ENCODE peak calls at places on chromosome 13, in six cellular contexts. X is H1, Q is GM12878, P is SK-N-SH, D is K562, U is HepG2. L is an unnamed sample.
A peak's percentile ranks its signal among the peaks of the same experiment; 100 is the strongest.

GRCh38 chr13:53311561-53311960 is 282.9 kb downstream of the OLFM4 start:
- DNase-seq in X (no peak), Q (no peak), P (no peak), D (no peak), U (no peak), L (no peak)

GRCh38 chr13:30671271-30671815 is 53.6 kb downstream of the USPL1 start:
- DNase-seq in X (no peak), Q (no peak), P (no peak), D (no peak), U (no peak), L (no peak)

GRCh38 chr13:98133949-98134348 is 8.9 kb upstream of the FARP1 start:
- DNase-seq in X (no peak), Q (peak; percentile 54), P (no peak), D (no peak), U (no peak), L (no peak)

GRCh38 chr13:19150226-19150625 is 31.4 kb downstream of the TUBA3C start:
- DNase-seq in X (no peak), Q (no peak), P (no peak), D (no peak), U (no peak), L (no peak)

GRCh38 chr13:76758257-76758656 is 127.9 kb downstream of the KCTD12 start:
- DNase-seq in X (no peak), Q (no peak), P (peak; percentile 51), D (no peak), U (no peak), L (no peak)

GRCh38 chr13:111216166-111216960 is 101.3 kb downstream of the ARHGEF7 start:
- DNase-seq in X (no peak), Q (no peak), P (peak; percentile 61), D (peak; percentile 13), U (peak; percentile 29), L (peak; percentile 44)

GRCh38 chr13:75079226-75079625 is 402.7 kb downstream of the TBC1D4 start:
- DNase-seq in X (no peak), Q (no peak), P (no peak), D (no peak), U (no peak), L (no peak)

GRCh38 chr13:23608704-23609413 is 38.6 kb downstream of the TNFRSF19 start:
- DNase-seq in X (no peak), Q (no peak), P (peak; percentile 75), D (no peak), U (peak; percentile 32), L (no peak)

GRCh38 chr13:114019367-114019766 is 45.5 kb upstream of the C13orf46 start:
- DNase-seq in X (no peak), Q (no peak), P (peak; percentile 79), D (peak; percentile 84), U (no peak), L (no peak)

GRCh38 chr13:72820156-72820897 is 38.4 kb downstream of the PIBF1 start:
- DNase-seq in X (no peak), Q (no peak), P (no peak), D (no peak), U (no peak), L (no peak)

GRCh38 chr13:53242015-53242414 is 213.4 kb downstream of the OLFM4 start:
- DNase-seq in X (no peak), Q (no peak), P (no peak), D (no peak), U (no peak), L (no peak)

GRCh38 chr13:69199664-69200063 is 908.0 kb upstream of the ATXN8OS start:
- DNase-seq in X (no peak), Q (no peak), P (peak; percentile 24), D (no peak), U (no peak), L (no peak)

GRCh38 chr13:112106467-112107141 is 39.7 kb downstream of the SOX1 start:
- DNase-seq in X (no peak), Q (no peak), P (no peak), D (no peak), U (peak; percentile 6), L (no peak)

GRCh38 chr13:21979156-21979819 is 308.4 kb downstream of the FGF9 start:
- DNase-seq in X (no peak), Q (no peak), P (no peak), D (no peak), U (no peak), L (no peak)

GRCh38 chr13:40191186-40191980 is 475.1 kb downstream of the FOXO1 start:
- DNase-seq in X (no peak), Q (no peak), P (no peak), D (no peak), U (no peak), L (no peak)

GRCh38 chr13:84366484-84366883 is 484.2 kb upstream of the SLITRK1 start:
- DNase-seq in X (no peak), Q (no peak), P (no peak), D (no peak), U (no peak), L (no peak)

GRCh38 chr13:37701306-37701705 is 102.7 kb upstream of the POSTN start:
- DNase-seq in X (no peak), Q (no peak), P (no peak), D (no peak), U (no peak), L (no peak)

GRCh38 chr13:65339236-65339635 is 1890.9 kb downstream of the PCDH9 start:
- DNase-seq in X (no peak), Q (no peak), P (no peak), D (no peak), U (no peak), L (no peak)

GRCh38 chr13:113904411-113904810 is 40.5 kb upstream of the GAS6 start:
- DNase-seq in X (no peak), Q (no peak), P (no peak), D (no peak), U (peak; percentile 25), L (no peak)

DNA sequence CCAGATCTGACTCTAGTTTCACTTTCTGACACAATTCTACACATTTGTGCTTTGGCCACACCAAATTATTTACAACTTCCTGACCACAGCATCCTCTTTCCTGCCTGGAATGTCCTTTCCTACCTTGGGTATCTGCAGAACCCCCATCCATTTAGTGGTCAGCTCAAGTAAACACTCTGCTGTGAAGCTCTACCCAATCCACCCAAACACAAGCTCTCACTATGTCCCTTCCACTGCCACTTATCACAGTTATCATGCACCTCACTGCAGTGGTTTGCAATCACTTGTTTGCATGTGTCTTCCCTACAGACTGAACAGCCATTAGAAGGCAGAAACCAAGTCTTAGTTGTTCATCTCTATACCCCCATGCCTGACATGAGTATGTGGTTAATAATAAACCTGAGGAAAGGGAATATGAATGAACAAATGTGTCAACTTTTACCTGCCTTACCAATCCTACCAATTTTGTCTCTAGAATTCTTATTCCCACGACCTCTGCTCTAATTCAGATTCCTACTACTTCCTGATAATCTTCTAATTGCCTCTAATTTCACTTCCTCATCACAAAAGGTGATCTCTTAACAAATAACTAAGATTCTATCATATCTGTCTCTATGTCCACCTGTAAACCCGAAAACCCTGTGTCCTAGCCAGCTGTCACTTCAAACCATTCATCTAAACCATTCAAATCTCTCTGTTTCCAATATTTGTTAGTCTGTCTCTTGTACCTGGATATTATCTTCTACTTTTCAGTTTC is 25.1 kb downstream of the LNX2 start:
- DNase-seq in X (no peak), Q (no peak), P (no peak), D (no peak), U (no peak), L (no peak)
- TF ChIP-seq GABPA in X (no peak), Q (no peak), P (no peak), D (no peak), U (no peak), L (no peak)

GRCh38 chr13:42272115-42272756 is at the start of gene AKAP11:
- DNase-seq in X (no peak), Q (no peak), P (no peak), D (no peak), U (peak; percentile 15), L (no peak)

GRCh38 chr13:42270857-42271215 is 1.1 kb upstream of the AKAP11 start:
- DNase-seq in X (no peak), Q (no peak), P (no peak), D (no peak), U (no peak), L (no peak)

GRCh38 chr13:42271337-42272114 is 426 bp upstream of the AKAP11 start:
- DNase-seq in X (peak; percentile 96), Q (peak; percentile 94), P (peak; percentile 93), D (peak; percentile 93), U (peak; percentile 87), L (peak; percentile 99)

GRCh38 chr13:42274386-42275097 is 2.6 kb downstream of the AKAP11 start:
- DNase-seq in X (no peak), Q (no peak), P (no peak), D (no peak), U (no peak), L (no peak)

GRCh38 chr13:42272776-42273175 is 824 bp downstream of the AKAP11 start:
- DNase-seq in X (no peak), Q (no peak), P (no peak), D (no peak), U (no peak), L (no peak)
- H3K27ac ChIP-seq in X (no peak overlapping the region), Q (peak overlapping the region; percentile 93), P (peak overlapping the region; percentile 88), D (peak overlapping the region; percentile 82), U (peak overlapping the region; percentile 78), L (peak overlapping the region; percentile 85)

DNA sequence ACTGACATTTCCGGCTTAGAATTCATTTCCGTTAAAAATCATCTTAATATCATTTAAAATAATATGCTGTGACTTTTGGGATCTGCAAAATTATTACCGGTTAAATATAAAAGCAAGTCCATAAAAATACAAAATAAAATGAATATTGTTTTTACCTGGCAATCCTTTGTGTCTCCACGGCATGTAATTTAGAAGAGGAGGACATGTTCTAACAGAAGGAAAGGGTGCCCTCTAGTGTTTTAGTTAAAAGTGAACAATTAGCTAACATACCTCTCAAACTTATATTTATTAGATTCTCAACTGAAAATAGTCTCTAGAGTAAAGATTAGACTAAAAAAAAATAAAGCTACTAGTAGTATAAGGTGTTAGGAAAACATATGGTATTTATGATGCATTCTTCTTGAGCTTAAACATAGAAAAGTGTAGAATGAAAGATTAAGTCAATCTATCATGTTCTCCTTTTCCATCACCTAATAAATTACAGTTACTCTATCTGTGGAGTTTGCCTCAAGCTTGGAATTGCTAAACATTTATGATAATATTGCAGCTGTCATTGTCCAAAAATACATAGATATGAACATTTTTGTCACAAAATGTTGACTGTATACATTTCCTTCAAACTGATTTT is 676.7 kb upstream of the SPRY2 start:
- DNase-seq in X (no peak), Q (no peak), P (peak; percentile 44), D (peak; percentile 6), U (peak; percentile 28), L (peak; percentile 1)
- TF ChIP-seq GABPA in X (no peak), Q (no peak), P (no peak), D (no peak), U (no peak), L (no peak)

GRCh38 chr13:51944428-51944827 is 66.8 kb downstream of the ATP7B start:
- DNase-seq in X (no peak), Q (no peak), P (no peak), D (no peak), U (no peak), L (no peak)
- H3K27ac ChIP-seq in X (no peak overlapping the region), Q (no peak overlapping the region), P (no peak overlapping the region), D (no peak overlapping the region), U (no peak overlapping the region), L (no peak overlapping the region)

DNA sequence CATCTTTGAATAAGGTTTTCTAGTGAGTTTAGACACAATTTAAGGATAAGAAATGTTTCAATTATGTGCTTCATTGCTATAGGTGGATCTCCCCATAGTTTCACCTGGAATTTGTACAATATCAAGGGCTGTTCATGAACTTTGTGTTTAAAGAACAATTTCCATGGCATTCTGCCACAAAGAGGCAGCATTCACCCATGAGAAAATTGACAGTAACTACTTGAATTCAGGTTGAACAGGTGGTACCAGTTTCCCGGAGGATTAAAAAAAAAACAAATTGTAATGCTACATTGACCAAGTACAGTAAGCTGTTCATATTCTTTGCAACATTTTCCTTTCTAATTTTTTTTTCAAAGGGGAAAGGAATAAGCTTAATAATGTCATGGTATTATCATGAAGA is 9.1 kb downstream of the SLITRK5 start:
- DNase-seq in X (no peak), Q (no peak), P (peak; percentile 5), D (no peak), U (no peak), L (no peak)
- TF ChIP-seq GABPA in X (no peak), Q (no peak), P (no peak), D (no peak), U (no peak), L (no peak)

L was measured in HL-60.